ENCODE peak calls at places on chromosomes 4 and X, in six cellular contexts. P, X, V, B, J and W are unnamed samples.

GRCh38 chr4:54400802-54401201 is 171.7 kb downstream of the PDGFRA start:
- DNase-seq in P (no peak), X (peak; percentile 20), V (no peak), B (no peak), J (no peak), W (no peak)

GRCh38 chr4:26873391-26874026 is 12.9 kb downstream of the STIM2 start:
- DNase-seq in P (no peak), X (no peak), V (no peak), B (no peak), J (peak; percentile 47), W (no peak)

GRCh38 chr4:141575884-141576283 is 60.5 kb upstream of the IL15 start:
- DNase-seq in P (no peak), X (no peak), V (no peak), B (no peak), J (no peak), W (no peak)

GRCh38 chr4:2805712-2806391 is 13.0 kb downstream of the SH3BP2 start:
- DNase-seq in P (peak; percentile 91), X (no peak), V (no peak), B (no peak), J (no peak), W (no peak)

GRCh38 chrX:49912866-49913265 is 9.5 kb upstream of the CLCN5 start:
- DNase-seq in P (no peak), X (no peak), V (no peak), B (no peak), J (no peak), W (no peak)

GRCh38 chr4:40842318-40842717 is 92.6 kb downstream of the NSUN7 start:
- DNase-seq in P (no peak), X (no peak), V (no peak), B (no peak), J (no peak), W (no peak)

GRCh38 chr4:101125045-101125713 is 222.1 kb downstream of the PPP3CA start:
- DNase-seq in P (no peak), X (no peak), V (no peak), B (no peak), J (no peak), W (no peak)

GRCh38 chr4:39716356-39716755 is 18.4 kb downstream of the UBE2K start:
- DNase-seq in P (no peak), X (no peak), V (no peak), B (no peak), J (no peak), W (no peak)

DNA sequence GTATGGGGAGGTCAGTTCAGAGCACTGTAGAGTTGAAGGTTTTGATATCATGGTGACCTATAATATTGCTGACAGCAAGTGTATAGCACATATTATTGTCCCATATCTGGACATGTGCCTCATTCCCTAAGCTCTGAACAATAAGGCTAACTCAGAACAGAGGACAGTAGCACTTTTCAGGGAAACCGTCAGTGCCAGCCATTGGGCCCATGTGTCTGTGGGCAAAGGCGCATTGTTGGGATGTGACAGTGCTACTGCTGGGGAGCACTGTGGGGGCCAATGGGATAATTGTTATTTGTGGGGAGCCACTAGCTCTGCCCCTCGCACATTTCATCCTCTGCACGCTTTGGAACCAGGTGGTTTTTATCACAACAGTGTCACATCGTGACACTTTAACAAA is 136.2 kb downstream of the ELOVL6 start:
- DNase-seq in P (no peak), X (no peak), V (no peak), B (no peak), J (no peak), W (no peak)
- H3K27ac ChIP-seq in P (no peak overlapping the region), X (no peak overlapping the region), V (no peak overlapping the region), B (no peak overlapping the region), J (no peak overlapping the region), W (no peak overlapping the region)

GRCh38 chr4:146282662-146283061 is 68.3 kb downstream of the REELD1 start:
- DNase-seq in P (no peak), X (no peak), V (no peak), B (no peak), J (no peak), W (no peak)

GRCh38 chr4:146274774-146275173 is 60.4 kb downstream of the REELD1 start:
- DNase-seq in P (no peak), X (no peak), V (no peak), B (no peak), J (no peak), W (no peak)

GRCh38 chr4:146275370-146275769 is 61.0 kb downstream of the REELD1 start:
- DNase-seq in P (no peak), X (no peak), V (no peak), B (no peak), J (no peak), W (no peak)

GRCh38 chr4:146283758-146284651 is 69.7 kb downstream of the REELD1 start:
- DNase-seq in P (no peak), X (no peak), V (no peak), B (no peak), J (no peak), W (no peak)

DNA sequence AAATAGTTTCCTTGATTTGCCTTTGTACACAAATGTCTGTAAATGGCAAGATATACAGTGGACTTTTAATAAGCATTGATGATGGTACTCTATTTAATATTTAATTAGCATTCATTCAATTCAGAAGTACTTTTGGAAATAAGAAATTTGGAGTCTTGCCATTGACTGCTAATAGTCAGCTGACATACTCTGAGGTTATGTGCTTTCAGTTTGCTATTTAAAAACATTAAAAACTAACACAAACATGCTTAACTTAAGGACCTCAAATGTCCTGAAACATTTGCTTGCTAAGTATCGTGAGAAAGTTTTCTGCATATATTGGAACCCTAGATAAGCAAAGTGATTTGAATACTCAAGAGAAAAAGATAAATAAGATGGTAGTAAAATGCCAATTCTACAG is 64.6 kb downstream of the REELD1 start:
- DNase-seq in P (no peak), X (no peak), V (no peak), B (no peak), J (no peak), W (no peak)
- H3K27ac ChIP-seq in P (no peak overlapping the region), X (no peak overlapping the region), V (no peak overlapping the region), B (no peak overlapping the region), J (no peak overlapping the region), W (no peak overlapping the region)

GRCh38 chr4:153257966-153258365 is 53.7 kb downstream of the TRIM2 start:
- DNase-seq in P (no peak), X (no peak), V (no peak), B (no peak), J (no peak), W (no peak)

GRCh38 chr4:153255233-153255632 is 51.0 kb downstream of the TRIM2 start:
- DNase-seq in P (no peak), X (no peak), V (no peak), B (no peak), J (no peak), W (no peak)

GRCh38 chr4:153259679-153260078 is 55.4 kb downstream of the TRIM2 start:
- DNase-seq in P (no peak), X (no peak), V (no peak), B (no peak), J (no peak), W (no peak)

GRCh38 chr4:153258750-153259149 is 54.5 kb downstream of the TRIM2 start:
- DNase-seq in P (no peak), X (no peak), V (no peak), B (no peak), J (no peak), W (no peak)

GRCh38 chr4:153257151-153257620 is 52.9 kb downstream of the TRIM2 start:
- DNase-seq in P (no peak), X (peak; percentile 36), V (no peak), B (no peak), J (peak; percentile 6), W (no peak)
- H3K27ac ChIP-seq in P (no peak overlapping the region), X (peak overlapping the region; percentile 57), V (no peak overlapping the region), B (no peak overlapping the region), J (no peak overlapping the region), W (no peak overlapping the region)

GRCh38 chrX:107834273-107835201 is 8.9 kb downstream of the MID2 start:
- DNase-seq in P (no peak), X (no peak), V (no peak), B (no peak), J (no peak), W (no peak)
- H3K27ac ChIP-seq in P (no peak overlapping the region), X (no peak overlapping the region), V (no peak overlapping the region), B (no peak overlapping the region), J (no peak overlapping the region), W (no peak overlapping the region)

GRCh38 chr4:151198748-151199147 is 78.2 kb upstream of the PRSS48 start:
- DNase-seq in P (no peak), X (no peak), V (no peak), B (no peak), J (no peak), W (no peak)
- H3K27ac ChIP-seq in P (peak overlapping the region; percentile 34), X (no peak overlapping the region), V (no peak overlapping the region), B (peak overlapping the region; percentile 80), J (no peak overlapping the region), W (no peak overlapping the region)

GRCh38 chrX:135345328-135345645 is 36.0 kb downstream of the ETDC start:
- DNase-seq in P (no peak), X (no peak), V (no peak), B (no peak), J (no peak), W (no peak)
- H3K27ac ChIP-seq in P (peak overlapping the region; percentile 95), X (peak overlapping the region; percentile 70), V (no peak overlapping the region), B (peak overlapping the region; percentile 87), J (no peak overlapping the region), W (peak overlapping the region; percentile 87)